ENCODE peak calls at places on chromosome 22, in ten cellular contexts. One of them, this sample, is unnamed.

GRCh38 chr22:39290724-39291161 is 28.7 kb downstream of the RPL3 start:
- DNase-seq in OCI-LY7: no peak
- DNase-seq in PC-9: peak
- DNase-seq in amniotic stem cell: no peak
- DNase-seq in CD4-positive, alpha-beta T cell: no peak
- DNase-seq in CD8-positive, alpha-beta T cell: no peak
- DNase-seq in stimulated activated CD4-positive, alpha-beta T cell treated with anti-CD3 and anti-CD28 coated beads, Interleukin-12 subunit alpha, Interleukin-12 subunit beta, amount 100 ng/mL, for 24 hours: no peak
- DNase-seq in upper lobe of left lung: peak
- DNase-seq in NCI-H1930: no peak
- DNase-seq in activated CD4-positive, alpha-beta T cell treated with anti-CD3 and anti-CD28 coated beads, Interleukin-2, amount 50 U/mL, for 1 hour: no peak
- DNase-seq in this sample: peak

GRCh38 chr22:49549851-49550430 is 277.7 kb downstream of the BRD1 start:
- DNase-seq in OCI-LY7: no peak
- DNase-seq in PC-9: no peak
- DNase-seq in amniotic stem cell: no peak
- DNase-seq in CD4-positive, alpha-beta T cell: no peak
- DNase-seq in CD8-positive, alpha-beta T cell: no peak
- DNase-seq in stimulated activated CD4-positive, alpha-beta T cell treated with anti-CD3 and anti-CD28 coated beads, Interleukin-12 subunit alpha, Interleukin-12 subunit beta, amount 100 ng/mL, for 24 hours: no peak
- DNase-seq in upper lobe of left lung: peak
- DNase-seq in NCI-H1930: no peak
- DNase-seq in activated CD4-positive, alpha-beta T cell treated with anti-CD3 and anti-CD28 coated beads, Interleukin-2, amount 50 U/mL, for 1 hour: no peak
- DNase-seq in this sample: no peak

GRCh38 chr22:26416670-26417270 is 12.3 kb upstream of the ASPHD2 start:
- DNase-seq in OCI-LY7: no peak
- DNase-seq in PC-9: peak
- DNase-seq in amniotic stem cell: peak
- DNase-seq in CD4-positive, alpha-beta T cell: no peak
- DNase-seq in CD8-positive, alpha-beta T cell: no peak
- DNase-seq in stimulated activated CD4-positive, alpha-beta T cell treated with anti-CD3 and anti-CD28 coated beads, Interleukin-12 subunit alpha, Interleukin-12 subunit beta, amount 100 ng/mL, for 24 hours: no peak
- DNase-seq in upper lobe of left lung: no peak
- DNase-seq in NCI-H1930: no peak
- DNase-seq in activated CD4-positive, alpha-beta T cell treated with anti-CD3 and anti-CD28 coated beads, Interleukin-2, amount 50 U/mL, for 1 hour: no peak
- DNase-seq in this sample: peak

GRCh38 chr22:27241430-27242110 is 560.0 kb downstream of the MN1 start:
- DNase-seq in OCI-LY7: no peak
- DNase-seq in PC-9: no peak
- DNase-seq in amniotic stem cell: no peak
- DNase-seq in CD4-positive, alpha-beta T cell: no peak
- DNase-seq in CD8-positive, alpha-beta T cell: no peak
- DNase-seq in stimulated activated CD4-positive, alpha-beta T cell treated with anti-CD3 and anti-CD28 coated beads, Interleukin-12 subunit alpha, Interleukin-12 subunit beta, amount 100 ng/mL, for 24 hours: no peak
- DNase-seq in upper lobe of left lung: no peak
- DNase-seq in NCI-H1930: no peak
- DNase-seq in activated CD4-positive, alpha-beta T cell treated with anti-CD3 and anti-CD28 coated beads, Interleukin-2, amount 50 U/mL, for 1 hour: no peak
- DNase-seq in this sample: peak

GRCh38 chr22:39087881-39088687 is 9.0 kb upstream of the APOBEC3H start:
- DNase-seq in OCI-LY7: no peak
- DNase-seq in PC-9: no peak
- DNase-seq in amniotic stem cell: no peak
- DNase-seq in CD4-positive, alpha-beta T cell: no peak
- DNase-seq in CD8-positive, alpha-beta T cell: no peak
- DNase-seq in stimulated activated CD4-positive, alpha-beta T cell treated with anti-CD3 and anti-CD28 coated beads, Interleukin-12 subunit alpha, Interleukin-12 subunit beta, amount 100 ng/mL, for 24 hours: no peak
- DNase-seq in upper lobe of left lung: no peak
- DNase-seq in NCI-H1930: no peak
- DNase-seq in activated CD4-positive, alpha-beta T cell treated with anti-CD3 and anti-CD28 coated beads, Interleukin-2, amount 50 U/mL, for 1 hour: no peak
- DNase-seq in this sample: no peak

GRCh38 chr22:22711532-22711913 is 67.1 kb downstream of the GGTLC2 start:
- DNase-seq in OCI-LY7: no peak
- DNase-seq in PC-9: no peak
- DNase-seq in amniotic stem cell: no peak
- DNase-seq in CD4-positive, alpha-beta T cell: no peak
- DNase-seq in CD8-positive, alpha-beta T cell: no peak
- DNase-seq in stimulated activated CD4-positive, alpha-beta T cell treated with anti-CD3 and anti-CD28 coated beads, Interleukin-12 subunit alpha, Interleukin-12 subunit beta, amount 100 ng/mL, for 24 hours: no peak
- DNase-seq in upper lobe of left lung: no peak
- DNase-seq in NCI-H1930: no peak
- DNase-seq in activated CD4-positive, alpha-beta T cell treated with anti-CD3 and anti-CD28 coated beads, Interleukin-2, amount 50 U/mL, for 1 hour: no peak
- DNase-seq in this sample: no peak

GRCh38 chr22:30015846-30016245 is 64.4 kb upstream of the HORMAD2 start:
- DNase-seq in OCI-LY7: no peak
- DNase-seq in PC-9: no peak
- DNase-seq in amniotic stem cell: peak
- DNase-seq in CD4-positive, alpha-beta T cell: no peak
- DNase-seq in CD8-positive, alpha-beta T cell: no peak
- DNase-seq in stimulated activated CD4-positive, alpha-beta T cell treated with anti-CD3 and anti-CD28 coated beads, Interleukin-12 subunit alpha, Interleukin-12 subunit beta, amount 100 ng/mL, for 24 hours: no peak
- DNase-seq in upper lobe of left lung: no peak
- DNase-seq in NCI-H1930: no peak
- DNase-seq in activated CD4-positive, alpha-beta T cell treated with anti-CD3 and anti-CD28 coated beads, Interleukin-2, amount 50 U/mL, for 1 hour: no peak
- DNase-seq in this sample: no peak

GRCh38 chr22:18973264-18974031 is 37.4 kb upstream of the PRODH start:
- DNase-seq in OCI-LY7: no peak
- DNase-seq in PC-9: no peak
- DNase-seq in amniotic stem cell: no peak
- DNase-seq in CD4-positive, alpha-beta T cell: no peak
- DNase-seq in CD8-positive, alpha-beta T cell: no peak
- DNase-seq in stimulated activated CD4-positive, alpha-beta T cell treated with anti-CD3 and anti-CD28 coated beads, Interleukin-12 subunit alpha, Interleukin-12 subunit beta, amount 100 ng/mL, for 24 hours: no peak
- DNase-seq in upper lobe of left lung: no peak
- DNase-seq in NCI-H1930: no peak
- DNase-seq in activated CD4-positive, alpha-beta T cell treated with anti-CD3 and anti-CD28 coated beads, Interleukin-2, amount 50 U/mL, for 1 hour: no peak
- DNase-seq in this sample: no peak

GRCh38 chr22:22748297-22748743 is 103.9 kb downstream of the GGTLC2 start:
- DNase-seq in OCI-LY7: peak
- DNase-seq in PC-9: peak
- DNase-seq in amniotic stem cell: peak
- DNase-seq in CD4-positive, alpha-beta T cell: peak
- DNase-seq in CD8-positive, alpha-beta T cell: peak
- DNase-seq in stimulated activated CD4-positive, alpha-beta T cell treated with anti-CD3 and anti-CD28 coated beads, Interleukin-12 subunit alpha, Interleukin-12 subunit beta, amount 100 ng/mL, for 24 hours: peak
- DNase-seq in upper lobe of left lung: peak
- DNase-seq in NCI-H1930: peak
- DNase-seq in activated CD4-positive, alpha-beta T cell treated with anti-CD3 and anti-CD28 coated beads, Interleukin-2, amount 50 U/mL, for 1 hour: peak
- DNase-seq in this sample: peak

GRCh38 chr22:40006641-40007040 is 11.9 kb downstream of the FAM83F start:
- DNase-seq in OCI-LY7: no peak
- DNase-seq in PC-9: no peak
- DNase-seq in amniotic stem cell: no peak
- DNase-seq in CD4-positive, alpha-beta T cell: no peak
- DNase-seq in CD8-positive, alpha-beta T cell: no peak
- DNase-seq in stimulated activated CD4-positive, alpha-beta T cell treated with anti-CD3 and anti-CD28 coated beads, Interleukin-12 subunit alpha, Interleukin-12 subunit beta, amount 100 ng/mL, for 24 hours: no peak
- DNase-seq in upper lobe of left lung: no peak
- DNase-seq in NCI-H1930: no peak
- DNase-seq in activated CD4-positive, alpha-beta T cell treated with anti-CD3 and anti-CD28 coated beads, Interleukin-2, amount 50 U/mL, for 1 hour: no peak
- DNase-seq in this sample: no peak

GRCh38 chr22:45883811-45884170 is 93.2 kb downstream of the WNT7B start:
- DNase-seq in OCI-LY7: no peak
- DNase-seq in PC-9: no peak
- DNase-seq in amniotic stem cell: no peak
- DNase-seq in CD4-positive, alpha-beta T cell: no peak
- DNase-seq in CD8-positive, alpha-beta T cell: no peak
- DNase-seq in stimulated activated CD4-positive, alpha-beta T cell treated with anti-CD3 and anti-CD28 coated beads, Interleukin-12 subunit alpha, Interleukin-12 subunit beta, amount 100 ng/mL, for 24 hours: no peak
- DNase-seq in upper lobe of left lung: no peak
- DNase-seq in NCI-H1930: no peak
- DNase-seq in activated CD4-positive, alpha-beta T cell treated with anti-CD3 and anti-CD28 coated beads, Interleukin-2, amount 50 U/mL, for 1 hour: no peak
- DNase-seq in this sample: no peak

GRCh38 chr22:45450931-45451651 is 37.6 kb downstream of the RIBC2 start:
- DNase-seq in OCI-LY7: no peak
- DNase-seq in PC-9: no peak
- DNase-seq in amniotic stem cell: peak
- DNase-seq in CD4-positive, alpha-beta T cell: no peak
- DNase-seq in CD8-positive, alpha-beta T cell: no peak
- DNase-seq in stimulated activated CD4-positive, alpha-beta T cell treated with anti-CD3 and anti-CD28 coated beads, Interleukin-12 subunit alpha, Interleukin-12 subunit beta, amount 100 ng/mL, for 24 hours: no peak
- DNase-seq in upper lobe of left lung: no peak
- DNase-seq in NCI-H1930: no peak
- DNase-seq in activated CD4-positive, alpha-beta T cell treated with anti-CD3 and anti-CD28 coated beads, Interleukin-2, amount 50 U/mL, for 1 hour: no peak
- DNase-seq in this sample: no peak

GRCh38 chr22:48919851-48920589 is 907.7 kb downstream of the BRD1 start:
- DNase-seq in OCI-LY7: no peak
- DNase-seq in PC-9: no peak
- DNase-seq in amniotic stem cell: no peak
- DNase-seq in CD4-positive, alpha-beta T cell: no peak
- DNase-seq in CD8-positive, alpha-beta T cell: no peak
- DNase-seq in stimulated activated CD4-positive, alpha-beta T cell treated with anti-CD3 and anti-CD28 coated beads, Interleukin-12 subunit alpha, Interleukin-12 subunit beta, amount 100 ng/mL, for 24 hours: no peak
- DNase-seq in upper lobe of left lung: no peak
- DNase-seq in NCI-H1930: no peak
- DNase-seq in activated CD4-positive, alpha-beta T cell treated with anti-CD3 and anti-CD28 coated beads, Interleukin-2, amount 50 U/mL, for 1 hour: no peak
- DNase-seq in this sample: no peak

GRCh38 chr22:35140879-35141745 is 75.2 kb downstream of the ISX start:
- DNase-seq in OCI-LY7: no peak
- DNase-seq in PC-9: peak
- DNase-seq in amniotic stem cell: no peak
- DNase-seq in CD4-positive, alpha-beta T cell: no peak
- DNase-seq in CD8-positive, alpha-beta T cell: no peak
- DNase-seq in stimulated activated CD4-positive, alpha-beta T cell treated with anti-CD3 and anti-CD28 coated beads, Interleukin-12 subunit alpha, Interleukin-12 subunit beta, amount 100 ng/mL, for 24 hours: no peak
- DNase-seq in upper lobe of left lung: no peak
- DNase-seq in NCI-H1930: no peak
- DNase-seq in activated CD4-positive, alpha-beta T cell treated with anti-CD3 and anti-CD28 coated beads, Interleukin-2, amount 50 U/mL, for 1 hour: no peak
- DNase-seq in this sample: peak

GRCh38 chr22:19231986-19232385 is 53.5 kb upstream of the SLC25A1 start:
- DNase-seq in OCI-LY7: no peak
- DNase-seq in PC-9: no peak
- DNase-seq in amniotic stem cell: no peak
- DNase-seq in CD4-positive, alpha-beta T cell: no peak
- DNase-seq in CD8-positive, alpha-beta T cell: no peak
- DNase-seq in stimulated activated CD4-positive, alpha-beta T cell treated with anti-CD3 and anti-CD28 coated beads, Interleukin-12 subunit alpha, Interleukin-12 subunit beta, amount 100 ng/mL, for 24 hours: no peak
- DNase-seq in upper lobe of left lung: no peak
- DNase-seq in NCI-H1930: no peak
- DNase-seq in activated CD4-positive, alpha-beta T cell treated with anti-CD3 and anti-CD28 coated beads, Interleukin-2, amount 50 U/mL, for 1 hour: no peak
- DNase-seq in this sample: no peak

GRCh38 chr22:44314425-44315067 is 1.8 kb upstream of the SHISAL1 start:
- DNase-seq in OCI-LY7: no peak
- DNase-seq in PC-9: no peak
- DNase-seq in amniotic stem cell: no peak
- DNase-seq in CD4-positive, alpha-beta T cell: no peak
- DNase-seq in CD8-positive, alpha-beta T cell: no peak
- DNase-seq in stimulated activated CD4-positive, alpha-beta T cell treated with anti-CD3 and anti-CD28 coated beads, Interleukin-12 subunit alpha, Interleukin-12 subunit beta, amount 100 ng/mL, for 24 hours: no peak
- DNase-seq in upper lobe of left lung: no peak
- DNase-seq in NCI-H1930: no peak
- DNase-seq in activated CD4-positive, alpha-beta T cell treated with anti-CD3 and anti-CD28 coated beads, Interleukin-2, amount 50 U/mL, for 1 hour: no peak
- DNase-seq in this sample: no peak

GRCh38 chr22:17890245-17890671 is 116.0 kb upstream of the BID start:
- DNase-seq in OCI-LY7: no peak
- DNase-seq in PC-9: no peak
- DNase-seq in amniotic stem cell: no peak
- DNase-seq in CD4-positive, alpha-beta T cell: no peak
- DNase-seq in CD8-positive, alpha-beta T cell: no peak
- DNase-seq in stimulated activated CD4-positive, alpha-beta T cell treated with anti-CD3 and anti-CD28 coated beads, Interleukin-12 subunit alpha, Interleukin-12 subunit beta, amount 100 ng/mL, for 24 hours: no peak
- DNase-seq in upper lobe of left lung: no peak
- DNase-seq in NCI-H1930: no peak
- DNase-seq in activated CD4-positive, alpha-beta T cell treated with anti-CD3 and anti-CD28 coated beads, Interleukin-2, amount 50 U/mL, for 1 hour: no peak
- DNase-seq in this sample: no peak

GRCh38 chr22:46596032-46596441 is 24.1 kb upstream of the GRAMD4 start:
- DNase-seq in OCI-LY7: no peak
- DNase-seq in PC-9: no peak
- DNase-seq in amniotic stem cell: no peak
- DNase-seq in CD4-positive, alpha-beta T cell: no peak
- DNase-seq in CD8-positive, alpha-beta T cell: no peak
- DNase-seq in stimulated activated CD4-positive, alpha-beta T cell treated with anti-CD3 and anti-CD28 coated beads, Interleukin-12 subunit alpha, Interleukin-12 subunit beta, amount 100 ng/mL, for 24 hours: no peak
- DNase-seq in upper lobe of left lung: no peak
- DNase-seq in NCI-H1930: no peak
- DNase-seq in activated CD4-positive, alpha-beta T cell treated with anti-CD3 and anti-CD28 coated beads, Interleukin-2, amount 50 U/mL, for 1 hour: no peak
- DNase-seq in this sample: no peak

GRCh38 chr22:50169774-50170341 is 673 bp upstream of the PANX2 start:
- DNase-seq in OCI-LY7: no peak
- DNase-seq in PC-9: peak
- DNase-seq in amniotic stem cell: no peak
- DNase-seq in CD4-positive, alpha-beta T cell: no peak
- DNase-seq in CD8-positive, alpha-beta T cell: no peak
- DNase-seq in stimulated activated CD4-positive, alpha-beta T cell treated with anti-CD3 and anti-CD28 coated beads, Interleukin-12 subunit alpha, Interleukin-12 subunit beta, amount 100 ng/mL, for 24 hours: peak
- DNase-seq in upper lobe of left lung: peak
- DNase-seq in NCI-H1930: peak
- DNase-seq in activated CD4-positive, alpha-beta T cell treated with anti-CD3 and anti-CD28 coated beads, Interleukin-2, amount 50 U/mL, for 1 hour: no peak
- DNase-seq in this sample: no peak

GRCh38 chr22:20027966-20028854 is 7.3 kb downstream of the TANGO2 start:
- DNase-seq in OCI-LY7: peak
- DNase-seq in PC-9: no peak
- DNase-seq in amniotic stem cell: no peak
- DNase-seq in CD4-positive, alpha-beta T cell: no peak
- DNase-seq in CD8-positive, alpha-beta T cell: no peak
- DNase-seq in stimulated activated CD4-positive, alpha-beta T cell treated with anti-CD3 and anti-CD28 coated beads, Interleukin-12 subunit alpha, Interleukin-12 subunit beta, amount 100 ng/mL, for 24 hours: no peak
- DNase-seq in upper lobe of left lung: no peak
- DNase-seq in NCI-H1930: no peak
- DNase-seq in activated CD4-positive, alpha-beta T cell treated with anti-CD3 and anti-CD28 coated beads, Interleukin-2, amount 50 U/mL, for 1 hour: peak
- DNase-seq in this sample: peak

GRCh38 chr22:43226368-43226979 is 39.5 kb upstream of the TTLL12 start:
- DNase-seq in OCI-LY7: no peak
- DNase-seq in PC-9: no peak
- DNase-seq in amniotic stem cell: no peak
- DNase-seq in CD4-positive, alpha-beta T cell: no peak
- DNase-seq in CD8-positive, alpha-beta T cell: no peak
- DNase-seq in stimulated activated CD4-positive, alpha-beta T cell treated with anti-CD3 and anti-CD28 coated beads, Interleukin-12 subunit alpha, Interleukin-12 subunit beta, amount 100 ng/mL, for 24 hours: no peak
- DNase-seq in upper lobe of left lung: no peak
- DNase-seq in NCI-H1930: no peak
- DNase-seq in activated CD4-positive, alpha-beta T cell treated with anti-CD3 and anti-CD28 coated beads, Interleukin-2, amount 50 U/mL, for 1 hour: no peak
- DNase-seq in this sample: no peak

GRCh38 chr22:22558071-22558971 is 744 bp downstream of the PRAME start:
- DNase-seq in OCI-LY7: no peak
- DNase-seq in PC-9: no peak
- DNase-seq in amniotic stem cell: no peak
- DNase-seq in CD4-positive, alpha-beta T cell: no peak
- DNase-seq in CD8-positive, alpha-beta T cell: no peak
- DNase-seq in stimulated activated CD4-positive, alpha-beta T cell treated with anti-CD3 and anti-CD28 coated beads, Interleukin-12 subunit alpha, Interleukin-12 subunit beta, amount 100 ng/mL, for 24 hours: no peak
- DNase-seq in upper lobe of left lung: no peak
- DNase-seq in NCI-H1930: no peak
- DNase-seq in activated CD4-positive, alpha-beta T cell treated with anti-CD3 and anti-CD28 coated beads, Interleukin-2, amount 50 U/mL, for 1 hour: no peak
- DNase-seq in this sample: no peak

GRCh38 chr22:37778370-37779009 is 29.2 kb upstream of the GCAT start:
- DNase-seq in OCI-LY7: no peak
- DNase-seq in PC-9: no peak
- DNase-seq in amniotic stem cell: no peak
- DNase-seq in CD4-positive, alpha-beta T cell: no peak
- DNase-seq in CD8-positive, alpha-beta T cell: no peak
- DNase-seq in stimulated activated CD4-positive, alpha-beta T cell treated with anti-CD3 and anti-CD28 coated beads, Interleukin-12 subunit alpha, Interleukin-12 subunit beta, amount 100 ng/mL, for 24 hours: no peak
- DNase-seq in upper lobe of left lung: no peak
- DNase-seq in NCI-H1930: no peak
- DNase-seq in activated CD4-positive, alpha-beta T cell treated with anti-CD3 and anti-CD28 coated beads, Interleukin-2, amount 50 U/mL, for 1 hour: no peak
- DNase-seq in this sample: no peak

GRCh38 chr22:48574776-48575566 is 1252.7 kb downstream of the BRD1 start:
- DNase-seq in OCI-LY7: no peak
- DNase-seq in PC-9: no peak
- DNase-seq in amniotic stem cell: no peak
- DNase-seq in CD4-positive, alpha-beta T cell: no peak
- DNase-seq in CD8-positive, alpha-beta T cell: no peak
- DNase-seq in stimulated activated CD4-positive, alpha-beta T cell treated with anti-CD3 and anti-CD28 coated beads, Interleukin-12 subunit alpha, Interleukin-12 subunit beta, amount 100 ng/mL, for 24 hours: peak
- DNase-seq in upper lobe of left lung: peak
- DNase-seq in NCI-H1930: peak
- DNase-seq in activated CD4-positive, alpha-beta T cell treated with anti-CD3 and anti-CD28 coated beads, Interleukin-2, amount 50 U/mL, for 1 hour: no peak
- DNase-seq in this sample: no peak

GRCh38 chr22:45895436-45896152 is 81.4 kb downstream of the WNT7B start:
- DNase-seq in OCI-LY7: no peak
- DNase-seq in PC-9: no peak
- DNase-seq in amniotic stem cell: no peak
- DNase-seq in CD4-positive, alpha-beta T cell: no peak
- DNase-seq in CD8-positive, alpha-beta T cell: no peak
- DNase-seq in stimulated activated CD4-positive, alpha-beta T cell treated with anti-CD3 and anti-CD28 coated beads, Interleukin-12 subunit alpha, Interleukin-12 subunit beta, amount 100 ng/mL, for 24 hours: no peak
- DNase-seq in upper lobe of left lung: no peak
- DNase-seq in NCI-H1930: no peak
- DNase-seq in activated CD4-positive, alpha-beta T cell treated with anti-CD3 and anti-CD28 coated beads, Interleukin-2, amount 50 U/mL, for 1 hour: no peak
- DNase-seq in this sample: no peak

GRCh38 chr22:28976588-28976987 is 85.0 kb downstream of the C22orf31 start:
- DNase-seq in OCI-LY7: no peak
- DNase-seq in PC-9: no peak
- DNase-seq in amniotic stem cell: peak
- DNase-seq in CD4-positive, alpha-beta T cell: no peak
- DNase-seq in CD8-positive, alpha-beta T cell: no peak
- DNase-seq in stimulated activated CD4-positive, alpha-beta T cell treated with anti-CD3 and anti-CD28 coated beads, Interleukin-12 subunit alpha, Interleukin-12 subunit beta, amount 100 ng/mL, for 24 hours: no peak
- DNase-seq in upper lobe of left lung: no peak
- DNase-seq in NCI-H1930: no peak
- DNase-seq in activated CD4-positive, alpha-beta T cell treated with anti-CD3 and anti-CD28 coated beads, Interleukin-2, amount 50 U/mL, for 1 hour: no peak
- DNase-seq in this sample: no peak

GRCh38 chr22:49959782-49960158 is 802 bp upstream of the PIM3 start:
- DNase-seq in OCI-LY7: no peak
- DNase-seq in PC-9: no peak
- DNase-seq in amniotic stem cell: no peak
- DNase-seq in CD4-positive, alpha-beta T cell: no peak
- DNase-seq in CD8-positive, alpha-beta T cell: no peak
- DNase-seq in stimulated activated CD4-positive, alpha-beta T cell treated with anti-CD3 and anti-CD28 coated beads, Interleukin-12 subunit alpha, Interleukin-12 subunit beta, amount 100 ng/mL, for 24 hours: no peak
- DNase-seq in upper lobe of left lung: peak
- DNase-seq in NCI-H1930: no peak
- DNase-seq in activated CD4-positive, alpha-beta T cell treated with anti-CD3 and anti-CD28 coated beads, Interleukin-2, amount 50 U/mL, for 1 hour: no peak
- DNase-seq in this sample: peak

This sample was measured in Calu3.